ENCODE peak calls at places on chromosomes 5 and 9, in seven cellular contexts. X, U, J, D, Z, M and Q are unnamed samples.

GRCh38 chr5:80967500-80968181 is 7.5 kb downstream of the RASGRF2 start:
- DNase-seq in X (peak; percentile 90), U (no peak), J (peak; percentile 88), D (peak; percentile 85), Z (no peak), M (no peak), Q (no peak)

GRCh38 chr5:144004146-144004545 is 166.3 kb downstream of the YIPF5 start:
- DNase-seq in X (peak; percentile 72), U (no peak), J (no peak), D (no peak), Z (no peak), M (no peak), Q (no peak)

GRCh38 chr9:36136277-36136893 is at the start of gene GLIPR2:
- DNase-seq in X (peak; percentile 68), U (peak; percentile 56), J (peak; percentile 77), D (peak; percentile 64), Z (peak; percentile 54), M (peak; percentile 84), Q (peak; percentile 17)

GRCh38 chr9:137068539-137069507 is 1.5 kb downstream of the SAPCD2 start:
- DNase-seq in X (no peak), U (no peak), J (no peak), D (no peak), Z (no peak), M (no peak), Q (no peak)

GRCh38 chr5:170269579-170269978 is 28.0 kb downstream of the LCP2 start:
- DNase-seq in X (peak; percentile 25), U (no peak), J (no peak), D (peak; percentile 51), Z (no peak), M (no peak), Q (no peak)

GRCh38 chr5:179318193-179318955 is 26.9 kb downstream of the ADAMTS2 start:
- DNase-seq in X (peak; percentile 20), U (no peak), J (no peak), D (no peak), Z (peak; percentile 87), M (no peak), Q (no peak)

GRCh38 chr5:150595466-150596031 is 44.9 kb upstream of the SYNPO start:
- DNase-seq in X (peak; percentile 93), U (no peak), J (no peak), D (no peak), Z (no peak), M (no peak), Q (no peak)

GRCh38 chr9:124444166-124444565 is 6.1 kb upstream of the ADGRD2 start:
- DNase-seq in X (no peak), U (no peak), J (peak; percentile 37), D (no peak), Z (no peak), M (no peak), Q (no peak)

GRCh38 chr5:152607393-152608165 is 202.5 kb upstream of the NMUR2 start:
- DNase-seq in X (no peak), U (no peak), J (no peak), D (no peak), Z (peak; percentile 58), M (no peak), Q (no peak)

GRCh38 chr5:148394587-148395019 is 10.8 kb downstream of the FBXO38 start:
- DNase-seq in X (no peak), U (no peak), J (no peak), D (no peak), Z (no peak), M (no peak), Q (peak; percentile 54)

GRCh38 chr5:93385665-93386064 is 195.4 kb downstream of the NR2F1-AS1 start:
- DNase-seq in X (peak; percentile 72), U (no peak), J (no peak), D (no peak), Z (no peak), M (no peak), Q (no peak)

GRCh38 chr9:110031511-110032173 is 176.3 kb downstream of the C9orf152 start:
- DNase-seq in X (peak; percentile 94), U (no peak), J (no peak), D (peak; percentile 86), Z (no peak), M (no peak), Q (no peak)

GRCh38 chr9:110578896-110579752 is at the start of gene SVEP1:
- DNase-seq in X (peak; percentile 78), U (peak; percentile 47), J (no peak), D (no peak), Z (peak; percentile 42), M (peak; percentile 50), Q (peak; percentile 24)

GRCh38 chr5:172860520-172861443 is 26.7 kb downstream of the ERGIC1 start:
- DNase-seq in X (peak; percentile 61), U (no peak), J (peak; percentile 91), D (no peak), Z (no peak), M (no peak), Q (no peak)

GRCh38 chr5:87030699-87031098 is 237.0 kb upstream of the RASA1 start:
- DNase-seq in X (no peak), U (no peak), J (no peak), D (no peak), Z (no peak), M (no peak), Q (no peak)

GRCh38 chr5:67205981-67206380 is 9.4 kb upstream of the CD180 start:
- DNase-seq in X (no peak), U (no peak), J (no peak), D (no peak), Z (no peak), M (no peak), Q (no peak)

GRCh38 chr5:174459071-174459702 is 265.2 kb upstream of the MSX2 start:
- DNase-seq in X (peak; percentile 8), U (no peak), J (no peak), D (no peak), Z (no peak), M (no peak), Q (no peak)

GRCh38 chr9:134455951-134456739 is 129.9 kb downstream of the RXRA start:
- DNase-seq in X (peak; percentile 99), U (no peak), J (peak; percentile 58), D (peak; percentile 64), Z (no peak), M (no peak), Q (no peak)

GRCh38 chr9:125218621-125219020 is 18.3 kb downstream of the RABEPK start:
- DNase-seq in X (no peak), U (no peak), J (no peak), D (no peak), Z (no peak), M (no peak), Q (no peak)

GRCh38 chr5:94640176-94640575 is 21.7 kb downstream of the SLF1 start:
- DNase-seq in X (no peak), U (no peak), J (no peak), D (no peak), Z (no peak), M (no peak), Q (no peak)

GRCh38 chr9:37324261-37324683 is 98.2 kb upstream of the GRHPR start:
- DNase-seq in X (peak; percentile 47), U (peak; percentile 71), J (no peak), D (no peak), Z (peak; percentile 12), M (peak; percentile 29), Q (no peak)

GRCh38 chr5:136526798-136527197 is 161.5 kb upstream of the TRPC7 start:
- DNase-seq in X (peak; percentile 4), U (no peak), J (no peak), D (no peak), Z (no peak), M (no peak), Q (no peak)

GRCh38 chr5:116320486-116320885 is 235.7 kb downstream of the COMMD10 start:
- DNase-seq in X (peak; percentile 29), U (no peak), J (no peak), D (no peak), Z (no peak), M (no peak), Q (no peak)

GRCh38 chr9:70159630-70160029 is 99.1 kb upstream of the SMC5 start:
- DNase-seq in X (peak; percentile 57), U (no peak), J (no peak), D (peak; percentile 19), Z (no peak), M (no peak), Q (no peak)

GRCh38 chr5:115033861-115034260 is 135.8 kb downstream of the TRIM36 start:
- DNase-seq in X (no peak), U (peak; percentile 3), J (no peak), D (no peak), Z (peak; percentile 9), M (peak; percentile 12), Q (no peak)

GRCh38 chr5:51082741-51083140 is 300.5 kb upstream of the ISL1 start:
- DNase-seq in X (no peak), U (no peak), J (no peak), D (no peak), Z (no peak), M (no peak), Q (no peak)

GRCh38 chr5:165029471-165029870 is 1524.1 kb downstream of the MAT2B start:
- DNase-seq in X (peak; percentile 44), U (no peak), J (no peak), D (no peak), Z (peak; percentile 8), M (peak; percentile 32), Q (no peak)

GRCh38 chr5:151671979-151672378 is 14.7 kb downstream of the SPARC start:
- DNase-seq in X (peak; percentile 78), U (no peak), J (no peak), D (no peak), Z (no peak), M (no peak), Q (no peak)

GRCh38 chr5:180366303-180366702 is 13.2 kb upstream of the GFPT2 start:
- DNase-seq in X (peak; percentile 17), U (no peak), J (no peak), D (no peak), Z (no peak), M (no peak), Q (no peak)